ENCODE peak calls at places on chromosome 19, in eight cellular contexts. L, C, G, Z, X, D, K and S are unnamed samples.

GRCh38 chr19:15107056-15108010 is at the start of gene SYDE1:
- DNase-seq in Z (peak; percentile 83), X (peak; percentile 50), C (peak; percentile 53), L (peak; percentile 35), D (peak; percentile 35), G (peak; percentile 26), K (peak; percentile 72), S (no peak)

GRCh38 chr19:48933382-48933932 is at the start of gene DHDH:
- DNase-seq in D (peak; percentile 97), C (peak; percentile 72), X (peak; percentile 74), L (peak; percentile 47), G (peak; percentile 66), Z (peak; percentile 97), K (peak; percentile 71), S (peak; percentile 92)

GRCh38 chr19:46639356-46640061 is 3.5 kb upstream of the GNG8 start:
- DNase-seq in Z (no peak), X (no peak), G (no peak), D (no peak), K (peak; percentile 81), C (peak; percentile 89), L (peak; percentile 24), S (no peak)

GRCh38 chr19:38001158-38001781 is 94.3 kb downstream of the SIPA1L3 start:
- DNase-seq in G (no peak), K (no peak), L (no peak), C (no peak), Z (no peak), X (no peak), D (peak; percentile 38), S (no peak)

GRCh38 chr19:46878613-46879375 is 18.0 kb downstream of the ARHGAP35 start:
- DNase-seq in K (peak; percentile 93), X (no peak), Z (no peak), G (peak; percentile 26), L (peak; percentile 93), D (peak; percentile 64), C (peak; percentile 87), S (no peak)

GRCh38 chr19:56840452-56841193 is at the start of the genes PEG3 and ZIM2:
- DNase-seq in K (peak; percentile 35), L (no peak), C (no peak), Z (no peak), D (no peak), X (peak; percentile 85), G (no peak), S (no peak)

GRCh38 chr19:39472746-39473442 is 7.7 kb upstream of the TIMM50 start:
- DNase-seq in K (no peak), X (no peak), G (no peak), D (no peak), L (no peak), C (no peak), Z (no peak), S (no peak)

GRCh38 chr19:46713781-46714522 is 3.0 kb downstream of the PRKD2 start:
- DNase-seq in L (peak; percentile 66), C (peak; percentile 60), X (peak; percentile 75), D (peak; percentile 87), G (peak; percentile 85), K (peak; percentile 91), Z (peak; percentile 89), S (peak; percentile 70)

GRCh38 chr19:44677019-44677809 is 5.9 kb downstream of the CEACAM19 start:
- DNase-seq in L (peak; percentile 73), D (peak; percentile 55), X (no peak), K (peak; percentile 67), Z (peak; percentile 60), C (peak; percentile 82), G (peak; percentile 57), S (peak; percentile 70)

GRCh38 chr19:3543150-3544053 is 4.4 kb downstream of the TEKTIP1 start:
- DNase-seq in C (no peak), L (no peak), D (no peak), Z (no peak), G (no peak), K (no peak), X (no peak), S (no peak)

GRCh38 chr19:10390652-10391286 is 10.4 kb upstream of the TYK2 start:
- DNase-seq in G (peak; percentile 51), L (peak; percentile 36), C (peak; percentile 73), D (peak; percentile 38), X (peak; percentile 64), K (peak; percentile 70), Z (peak; percentile 88), S (peak; percentile 76)

GRCh38 chr19:2446390-2446789 is 10.4 kb downstream of the LMNB2 start:
- DNase-seq in L (no peak), D (no peak), G (no peak), Z (no peak), C (no peak), X (no peak), K (no peak), S (no peak)

GRCh38 chr19:35317464-35318043 is 11.4 kb upstream of the CD22 start:
- DNase-seq in C (no peak), D (no peak), L (no peak), K (no peak), Z (no peak), X (peak; percentile 39), G (no peak), S (no peak)
- H2AFZ ChIP-seq in C (no peak overlapping the region), D (no peak overlapping the region), L (no peak overlapping the region), K (no peak overlapping the region), Z (no peak overlapping the region), X (peak overlapping the region; percentile 30), G (no peak overlapping the region), S (no peak overlapping the region)

DNA sequence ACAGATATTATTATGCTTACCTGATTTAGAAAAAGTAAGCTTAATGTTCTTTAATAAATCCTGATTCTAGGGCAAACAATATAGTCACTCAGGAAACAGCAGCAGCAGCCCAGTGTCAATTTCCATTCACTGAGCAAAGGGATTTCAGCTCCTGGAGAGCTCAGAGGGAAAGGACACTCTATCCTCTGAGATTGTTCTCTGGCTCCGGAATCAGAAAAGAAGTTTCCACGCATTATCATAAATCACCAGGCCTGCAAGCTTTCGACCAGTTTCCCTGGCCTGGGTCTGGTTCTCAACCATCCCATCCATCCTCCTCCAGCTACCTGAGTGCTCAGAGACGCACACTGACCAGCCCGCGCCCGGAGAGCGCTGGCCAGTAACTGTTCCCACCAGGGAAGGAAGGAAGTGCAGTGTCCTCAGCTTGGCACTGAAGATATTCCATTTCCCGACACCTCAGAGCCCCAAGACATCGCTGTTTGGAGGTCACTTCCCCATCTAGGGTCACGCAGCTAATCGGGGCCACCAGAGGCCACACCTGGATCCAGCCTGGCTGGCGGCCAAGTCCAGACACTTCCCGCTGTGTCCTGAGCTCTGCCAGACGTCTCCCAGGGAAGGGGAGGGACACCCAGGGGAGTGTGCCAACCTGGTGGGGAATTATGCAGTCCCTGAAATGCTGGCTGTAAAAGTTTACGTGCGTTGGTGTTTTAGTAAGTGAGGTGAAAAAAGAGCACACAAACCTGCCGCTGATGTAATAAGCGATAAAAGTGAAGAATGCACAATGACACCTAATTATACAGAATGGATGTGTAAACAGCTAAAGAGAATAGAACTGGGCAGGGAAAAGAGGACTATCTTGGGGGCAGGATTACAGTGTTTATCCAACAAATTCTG is 29.1 kb downstream of the EPS15L1 start:
- DNase-seq in C (no peak), Z (no peak), L (no peak), K (no peak), X (no peak), D (no peak), G (peak; percentile 50), S (no peak)
- H3K4me1 ChIP-seq in C (peaks cover 44% of the 10 kb centered on the region), Z (no peaks in the 10 kb centered on the region), L (peaks cover 37% of the 10 kb centered on the region), K (peaks cover 15% of the 10 kb centered on the region), X (peaks cover 38% of the 10 kb centered on the region), D (peaks cover 11% of the 10 kb centered on the region), G (peaks cover 36% of the 10 kb centered on the region), S (peaks cover 9% of the 10 kb centered on the region)

GRCh38 chr19:55088021-55088451 is 12.4 kb downstream of the EPS8L1 start:
- DNase-seq in Z (no peak), L (no peak), X (no peak), C (no peak), K (no peak), G (no peak), D (no peak), S (no peak)

GRCh38 chr19:55088543-55089265 is 13.0 kb downstream of the EPS8L1 start:
- DNase-seq in Z (peak; percentile 99), C (peak; percentile 76), G (peak; percentile 70), D (peak; percentile 28), L (no peak), X (peak; percentile 59), K (peak; percentile 63), S (no peak)

GRCh38 chr19:55085923-55086715 is 10.4 kb downstream of the EPS8L1 start:
- DNase-seq in X (no peak), C (no peak), D (no peak), K (peak; percentile 10), G (no peak), L (no peak), Z (peak; percentile 69), S (no peak)

GRCh38 chr19:55086730-55087541 is 11.3 kb downstream of the EPS8L1 start:
- DNase-seq in G (peak; percentile 97), D (no peak), C (peak; percentile 97), K (peak; percentile 97), X (no peak), Z (peak; percentile 99), L (peak; percentile 84), S (no peak)

DNA sequence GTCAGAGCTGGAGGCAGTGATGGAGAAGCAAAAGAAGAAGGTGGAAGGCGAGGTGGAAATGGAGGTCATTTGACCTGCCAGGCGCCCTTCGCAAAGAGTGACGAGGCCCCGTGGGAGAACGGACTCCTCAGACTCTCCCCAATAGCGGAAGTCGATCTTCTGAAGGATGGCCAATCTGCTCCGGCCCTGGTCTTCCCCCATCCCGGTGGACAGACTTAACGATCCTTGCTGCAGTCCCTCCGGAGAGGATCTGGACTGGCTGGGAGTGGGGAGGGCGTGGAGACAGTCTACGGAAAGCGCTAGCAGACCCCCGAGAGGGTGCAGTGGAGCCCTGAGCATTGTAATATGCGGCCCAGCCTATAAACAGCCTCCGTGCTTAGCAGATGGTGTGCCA is 11.9 kb downstream of the EPS8L1 start:
- DNase-seq in K (peak; percentile 56), C (no peak), D (no peak), X (no peak), L (peak; percentile 12), Z (no peak), G (no peak), S (no peak)
- H2AFZ ChIP-seq in K (peak overlapping the region; percentile 46), C (no peak overlapping the region), D (no peak overlapping the region), X (no peak overlapping the region), L (peak overlapping the region; percentile 68), Z (no peak overlapping the region), G (peak overlapping the region; percentile 67), S (no peak overlapping the region)

DNA sequence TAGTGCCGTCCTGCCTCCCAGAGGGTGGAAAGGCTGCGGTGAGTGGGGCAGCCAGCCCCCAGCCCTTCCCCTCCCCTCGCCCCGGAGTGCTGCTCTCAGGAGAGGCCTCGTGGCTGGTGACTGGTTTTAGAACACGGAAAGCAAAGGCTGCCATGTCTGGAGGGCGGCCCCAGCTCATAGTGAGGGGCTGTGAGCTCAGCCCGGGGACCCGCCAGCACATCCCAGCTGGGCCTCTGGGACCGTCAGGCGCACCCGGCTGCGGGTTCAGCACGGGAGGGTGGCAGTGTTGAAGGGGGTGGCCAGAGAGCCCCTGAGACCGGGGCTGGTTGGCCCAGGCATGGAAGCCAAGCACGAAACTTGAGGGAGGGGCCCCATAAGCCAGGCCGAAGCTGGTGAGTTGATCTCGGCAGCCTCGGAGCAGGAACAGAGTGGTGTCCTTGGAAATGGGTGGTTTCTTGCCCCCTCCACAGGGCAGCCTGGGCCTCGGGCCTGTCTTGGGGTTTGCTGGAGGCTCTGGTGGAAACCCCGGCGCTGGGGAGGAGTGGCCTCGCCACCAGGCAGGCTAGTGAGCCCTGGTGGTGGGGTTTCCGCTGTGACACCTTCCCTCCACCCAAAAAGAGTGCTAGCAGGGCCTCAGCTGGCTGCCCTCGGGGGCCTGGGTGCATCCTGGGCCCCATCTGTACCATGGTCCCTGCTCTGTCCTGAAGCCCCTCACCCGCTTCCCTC is 157.7 kb downstream of the KDM4B start:
- DNase-seq in C (no peak), L (no peak), Z (no peak), D (no peak), K (no peak), G (no peak), X (no peak), S (no peak)
- H3K4me1 ChIP-seq in C (peaks cover 50% of the 10 kb centered on the region), L (peaks cover 26% of the 10 kb centered on the region), Z (peaks cover 5% of the 10 kb centered on the region), D (no peaks in the 10 kb centered on the region), K (peaks cover 5% of the 10 kb centered on the region), G (no peaks in the 10 kb centered on the region), X (no peaks in the 10 kb centered on the region), S (no peaks in the 10 kb centered on the region)